ENCODE peak calls at places on chromosomes 6 and 20, in four cellular contexts. G is AML-193, B is frontal cortex, Q is astrocyte of the hippocampus. E is an unnamed sample.

GRCh38 chr6:138654715-138655634 is 118.6 kb upstream of the CCDC28A start:
- DNase-seq in G (no peak), B (no peak), Q (peak), E (no peak)

GRCh38 chr6:9647599-9647998 is 767.3 kb downstream of the TFAP2A start:
- DNase-seq in G (no peak), B (no peak), Q (peak), E (no peak)

GRCh38 chr6:38100380-38100779 is 280.9 kb downstream of the ZFAND3 start:
- DNase-seq in G (no peak), B (no peak), Q (no peak), E (no peak)

GRCh38 chr6:47631248-47632196 is 66.9 kb upstream of the ADGRF4 start:
- DNase-seq in G (peak), B (no peak), Q (peak), E (no peak)

GRCh38 chr6:11912420-11912819 is 99.7 kb upstream of the HIVEP1 start:
- DNase-seq in G (no peak), B (no peak), Q (no peak), E (no peak)

GRCh38 chr20:62875419-62876355 is 14.1 kb upstream of the TCFL5 start:
- DNase-seq in G (no peak), B (peak), Q (peak), E (peak)

GRCh38 chr20:63694596-63695418 is 1.6 kb upstream of the TNFRSF6B start:
- DNase-seq in G (no peak), B (peak), Q (no peak), E (no peak)

GRCh38 chr6:112180095-112180820 is 74.1 kb downstream of the LAMA4 start:
- DNase-seq in G (peak), B (peak), Q (peak), E (peak)

GRCh38 chr20:24160563-24161355 is 172.2 kb upstream of the GGTLC1 start:
- DNase-seq in G (peak), B (no peak), Q (peak), E (peak)

GRCh38 chr6:121826156-121826810 is 390.8 kb downstream of the GJA1 start:
- DNase-seq in G (no peak), B (no peak), Q (peak), E (peak)

GRCh38 chr6:80625405-80625804 is 518.9 kb downstream of the BCKDHB start:
- DNase-seq in G (no peak), B (no peak), Q (no peak), E (no peak)

GRCh38 chr6:36852481-36853147 is 13.4 kb upstream of the CPNE5 start:
- DNase-seq in G (no peak), B (no peak), Q (peak), E (peak)

GRCh38 chr6:150016324-150017185 is 8.8 kb downstream of the RAET1L start:
- DNase-seq in G (peak), B (peak), Q (peak), E (peak)

GRCh38 chr6:143060354-143060805 is 309 bp upstream of the AIG1 start:
- DNase-seq in G (peak), B (peak), Q (peak), E (peak)

GRCh38 chr6:33288141-33288941 is 698 bp downstream of the WDR46 start:
- DNase-seq in G (no peak), B (no peak), Q (no peak), E (no peak)

GRCh38 chr6:5202941-5203340 is 57.8 kb downstream of the LYRM4 start:
- DNase-seq in G (no peak), B (no peak), Q (no peak), E (no peak)

E was measured in AG09309.